ENCODE peak calls at places on chromosomes 1 and 21, in six cellular contexts. P, N, X, F, L and V are unnamed samples.

GRCh38 chr1:38740543-38740942 is 119.0 kb downstream of the RRAGC start:
- DNase-seq in P (no peak), N (no peak), X (no peak), F (no peak), L (no peak), V (no peak)

GRCh38 chr1:30929135-30929889 is 20.8 kb upstream of the SDC3 start:
- DNase-seq in P (peak), N (no peak), X (peak), F (peak), L (no peak), V (peak)

GRCh38 chr1:82689217-82689616 is 888.5 kb downstream of the ADGRL2 start:
- DNase-seq in P (no peak), N (no peak), X (no peak), F (no peak), L (no peak), V (no peak)

GRCh38 chr1:221669441-221669840 is 72.4 kb downstream of the DUSP10 start:
- DNase-seq in P (no peak), N (no peak), X (no peak), F (no peak), L (no peak), V (no peak)

GRCh38 chr1:154881820-154882535 is 11.9 kb upstream of the KCNN3 start:
- DNase-seq in P (no peak), N (no peak), X (no peak), F (no peak), L (no peak), V (no peak)

GRCh38 chr1:228754646-228755268 is 19.5 kb downstream of the RHOU start:
- DNase-seq in P (no peak), N (no peak), X (no peak), F (no peak), L (no peak), V (no peak)

GRCh38 chr1:26283871-26284596 is 4.1 kb downstream of the SH3BGRL3 start:
- DNase-seq in P (no peak), N (no peak), X (no peak), F (no peak), L (peak), V (no peak)

GRCh38 chr1:228850141-228851100 is 115.1 kb downstream of the RHOU start:
- DNase-seq in P (no peak), N (no peak), X (no peak), F (no peak), L (no peak), V (no peak)

GRCh38 chr1:247441621-247442020 is 16.3 kb downstream of the OR2B11 start:
- DNase-seq in P (no peak), N (no peak), X (no peak), F (no peak), L (no peak), V (no peak)

GRCh38 chr21:29656504-29657227 is 283.1 kb downstream of the GRIK1 start:
- DNase-seq in P (peak), N (no peak), X (no peak), F (peak), L (no peak), V (no peak)

GRCh38 chr1:223137402-223138100 is 5.5 kb downstream of the TLR5 start:
- DNase-seq in P (peak), N (no peak), X (peak), F (peak), L (no peak), V (peak)

GRCh38 chr1:145784409-145784808 is 39.5 kb downstream of the RNF115 start:
- DNase-seq in P (no peak), N (no peak), X (no peak), F (no peak), L (no peak), V (no peak)

GRCh38 chr1:6801998-6802397 is 16.7 kb downstream of the CAMTA1 start:
- DNase-seq in P (peak), N (no peak), X (no peak), F (peak), L (no peak), V (no peak)

GRCh38 chr1:22089787-22090186 is 37.3 kb downstream of the CDC42 start:
- DNase-seq in P (no peak), N (no peak), X (no peak), F (no peak), L (no peak), V (no peak)

GRCh38 chr1:28171246-28171645 is 5.2 kb downstream of the PTAFR start:
- DNase-seq in P (no peak), N (no peak), X (no peak), F (no peak), L (peak), V (no peak)

GRCh38 chr1:12480748-12481362 is 137.2 kb downstream of the DHRS3 start:
- DNase-seq in P (peak), N (no peak), X (no peak), F (peak), L (peak), V (peak)

GRCh38 chr1:228930479-228930957 is 195.2 kb downstream of the RHOU start:
- DNase-seq in P (peak), N (no peak), X (peak), F (no peak), L (no peak), V (peak)

GRCh38 chr1:110454328-110454727 is 3.4 kb downstream of the PROK1 start:
- DNase-seq in P (no peak), N (no peak), X (no peak), F (no peak), L (no peak), V (no peak)

GRCh38 chr1:88685239-88685604 is 1.1 kb downstream of the PKN2 start:
- DNase-seq in P (no peak), N (no peak), X (no peak), F (no peak), L (no peak), V (no peak)